ENCODE peak calls at places on chromosomes 5 and 9, in ten cellular contexts. M is SHP77 treated with DMSO at 0.1 percent for 48 hours; X is cardiac fibroblast; G is amniotic epithelial cell; L is NAMALWA; P is COR-L47; Z is activated naive CD4-positive, alpha-beta T cell treated with anti-CD3 and anti-CD28 coated beads for 36 hours; T is caudate nucleus; J is iris pigment epithelial cell; D is CD8-positive, alpha-beta memory T cell. B is an unnamed sample.
A peak's percentile ranks its signal among the peaks of the same experiment; 100 is the strongest.

GRCh38 chr5:88813805-88814584 is 69.0 kb downstream of the MEF2C start:
- DNase-seq in M (no peak), X (no peak), G (no peak), L (no peak), P (no peak), Z (no peak), T (no peak), J (no peak), D (no peak), B (peak; percentile 62)

GRCh38 chr5:19923742-19924141 is 64.3 kb downstream of the CDH18 start:
- DNase-seq in M (no peak), X (peak; percentile 23), G (no peak), L (no peak), P (no peak), Z (no peak), T (no peak), J (peak; percentile 43), D (no peak), B (no peak)

GRCh38 chr5:175519006-175519405 is 40.6 kb downstream of the SFXN1 start:
- DNase-seq in M (no peak), X (no peak), G (no peak), L (no peak), P (no peak), Z (no peak), T (no peak), J (no peak), D (no peak), B (no peak)

GRCh38 chr5:112684737-112685136 is 52.9 kb upstream of the APC start:
- DNase-seq in M (no peak), X (peak; percentile 57), G (peak; percentile 62), L (no peak), P (no peak), Z (no peak), T (peak; percentile 28), J (no peak), D (no peak), B (no peak)

GRCh38 chr9:80794197-80794596 is 895.1 kb downstream of the TLE1 start:
- DNase-seq in M (no peak), X (no peak), G (no peak), L (no peak), P (no peak), Z (no peak), T (no peak), J (no peak), D (no peak), B (no peak)

GRCh38 chr5:154793599-154794524 is 38.7 kb downstream of the LARP1 start:
- DNase-seq in M (no peak), X (peak; percentile 42), G (peak; percentile 69), L (no peak), P (no peak), Z (no peak), T (no peak), J (peak; percentile 45), D (no peak), B (no peak)

GRCh38 chr9:93317495-93318094 is 133.7 kb downstream of the WNK2 start:
- DNase-seq in M (no peak), X (no peak), G (no peak), L (no peak), P (no peak), Z (no peak), T (no peak), J (no peak), D (no peak), B (no peak)

GRCh38 chr9:119961774-119962408 is 592.7 kb upstream of the BRINP1 start:
- DNase-seq in M (no peak), X (peak; percentile 39), G (peak; percentile 35), L (peak; percentile 29), P (no peak), Z (peak; percentile 7), T (no peak), J (peak; percentile 45), D (no peak), B (peak; percentile 73)

GRCh38 chr5:174083041-174083827 is 37.7 kb downstream of the NSG2 start:
- DNase-seq in M (peak; percentile 12), X (no peak), G (no peak), L (no peak), P (peak; percentile 91), Z (no peak), T (no peak), J (no peak), D (no peak), B (no peak)

B was measured in COLO829.